ENCODE peak calls at places on chromosomes 12 and 14, in four cellular contexts. Q, A, P and Y are unnamed samples.

GRCh38 chr12:71799105-71799504 is 40.5 kb upstream of the TBC1D15 start:
- DNase-seq in A (peak), Q (no peak), P (no peak), Y (no peak)

GRCh38 chr14:93747560-93747959 is 40.7 kb downstream of the PRIMA1 start:
- DNase-seq in A (no peak), P (no peak), Q (no peak), Y (no peak)

GRCh38 chr12:32331133-32331532 is 68.2 kb upstream of the FGD4 start:
- DNase-seq in Q (no peak), P (no peak), A (peak), Y (no peak)

GRCh38 chr14:43665570-43666267 is 841.4 kb downstream of the FSCB start:
- DNase-seq in A (no peak), Q (no peak), P (no peak), Y (no peak)

GRCh38 chr14:89911018-89911919 is 43.3 kb downstream of the EFCAB11 start:
- DNase-seq in Q (no peak), A (no peak), P (no peak), Y (no peak)

GRCh38 chr12:54649825-54650224 is 1.7 kb upstream of the DCD start:
- DNase-seq in P (no peak), A (no peak), Q (no peak), Y (no peak)

GRCh38 chr12:56687225-56688128 is 607 bp downstream of the PTGES3 start:
- DNase-seq in A (no peak), P (peak), Q (peak), Y (no peak)

GRCh38 chr14:28867571-28867970 is 101.0 kb downstream of the FOXG1 start:
- DNase-seq in A (no peak), Q (no peak), P (no peak), Y (no peak)

GRCh38 chr12:64522316-64522715 is 70.4 kb downstream of the TBK1 start:
- DNase-seq in Q (no peak), P (no peak), A (no peak), Y (no peak)